ENCODE peak calls at places on chromosomes 16 and 17, in nine cellular contexts. One of them, this sample, is unnamed.

GRCh38 chr17:21218831-21219380 is 4.9 kb upstream of the TMEM11 start:
- DNase-seq in WTC11: no peak
- DNase-seq in HL-60: no peak
- DNase-seq in heart right ventricle: no peak
- DNase-seq in ascending aorta: no peak
- DNase-seq in uterus: no peak
- DNase-seq in choroid plexus epithelial cell: no peak
- DNase-seq in ovary: no peak
- DNase-seq in IMR-90: no peak
- DNase-seq in this sample: no peak

GRCh38 chr17:40937384-40937819 is at the start of gene KRT23:
- DNase-seq in heart right ventricle: no peak
- DNase-seq in WTC11: peak
- DNase-seq in IMR-90: no peak
- DNase-seq in ovary: no peak
- DNase-seq in uterus: no peak
- DNase-seq in HL-60: no peak
- DNase-seq in choroid plexus epithelial cell: no peak
- DNase-seq in ascending aorta: no peak
- DNase-seq in this sample: no peak

GRCh38 chr17:19009970-19010369 is 5.4 kb upstream of the FAM83G start:
- DNase-seq in HL-60: no peak
- DNase-seq in choroid plexus epithelial cell: no peak
- DNase-seq in heart right ventricle: no peak
- DNase-seq in uterus: no peak
- DNase-seq in ovary: no peak
- DNase-seq in WTC11: no peak
- DNase-seq in ascending aorta: no peak
- DNase-seq in IMR-90: no peak
- DNase-seq in this sample: no peak

GRCh38 chr16:10305912-10306311 is 79.9 kb upstream of the ATF7IP2 start:
- DNase-seq in WTC11: no peak
- DNase-seq in uterus: no peak
- DNase-seq in ascending aorta: no peak
- DNase-seq in choroid plexus epithelial cell: no peak
- DNase-seq in HL-60: no peak
- DNase-seq in heart right ventricle: no peak
- DNase-seq in IMR-90: no peak
- DNase-seq in ovary: no peak
- DNase-seq in this sample: no peak

GRCh38 chr16:50702725-50703124 is 9.3 kb downstream of the NOD2 start:
- DNase-seq in ovary: no peak
- DNase-seq in ascending aorta: no peak
- DNase-seq in IMR-90: no peak
- DNase-seq in heart right ventricle: no peak
- DNase-seq in WTC11: no peak
- DNase-seq in HL-60: peak
- DNase-seq in uterus: no peak
- DNase-seq in choroid plexus epithelial cell: no peak
- DNase-seq in this sample: no peak

GRCh38 chr16:78184554-78185183 is 85.2 kb downstream of the WWOX start:
- DNase-seq in choroid plexus epithelial cell: peak
- DNase-seq in uterus: no peak
- DNase-seq in HL-60: no peak
- DNase-seq in WTC11: no peak
- DNase-seq in heart right ventricle: no peak
- DNase-seq in ovary: no peak
- DNase-seq in IMR-90: peak
- DNase-seq in ascending aorta: no peak
- DNase-seq in this sample: no peak

GRCh38 chr17:17376362-17376761 is 73.2 kb downstream of the NT5M start:
- DNase-seq in uterus: no peak
- DNase-seq in ascending aorta: no peak
- DNase-seq in heart right ventricle: no peak
- DNase-seq in HL-60: no peak
- DNase-seq in choroid plexus epithelial cell: peak
- DNase-seq in IMR-90: peak
- DNase-seq in WTC11: no peak
- DNase-seq in ovary: no peak
- DNase-seq in this sample: no peak

GRCh38 chr17:16040710-16041251 is 41.2 kb downstream of the TTC19 start:
- DNase-seq in uterus: peak
- DNase-seq in ovary: peak
- DNase-seq in HL-60: no peak
- DNase-seq in heart right ventricle: no peak
- DNase-seq in WTC11: no peak
- DNase-seq in IMR-90: peak
- DNase-seq in ascending aorta: no peak
- DNase-seq in choroid plexus epithelial cell: peak
- DNase-seq in this sample: no peak

GRCh38 chr16:55828680-55829079 is 4.2 kb downstream of the CES1 start:
- DNase-seq in choroid plexus epithelial cell: no peak
- DNase-seq in ovary: no peak
- DNase-seq in HL-60: no peak
- DNase-seq in IMR-90: no peak
- DNase-seq in heart right ventricle: no peak
- DNase-seq in WTC11: no peak
- DNase-seq in ascending aorta: no peak
- DNase-seq in uterus: no peak
- DNase-seq in this sample: no peak

GRCh38 chr16:24975428-24975889 is 39.7 kb downstream of the ARHGAP17 start:
- DNase-seq in IMR-90: peak
- DNase-seq in HL-60: peak
- DNase-seq in heart right ventricle: no peak
- DNase-seq in WTC11: no peak
- DNase-seq in ovary: no peak
- DNase-seq in ascending aorta: no peak
- DNase-seq in uterus: no peak
- DNase-seq in choroid plexus epithelial cell: peak
- DNase-seq in this sample: no peak

GRCh38 chr16:3188675-3188924 is 596 bp downstream of the OR1F1 start:
- DNase-seq in choroid plexus epithelial cell: no peak
- DNase-seq in ascending aorta: no peak
- DNase-seq in heart right ventricle: no peak
- DNase-seq in HL-60: no peak
- DNase-seq in uterus: no peak
- DNase-seq in WTC11: no peak
- DNase-seq in IMR-90: no peak
- DNase-seq in ovary: no peak
- DNase-seq in this sample: no peak

GRCh38 chr17:7191571-7192270 is 12.6 kb upstream of the ASGR1 start:
- DNase-seq in heart right ventricle: no peak
- DNase-seq in IMR-90: peak
- DNase-seq in ascending aorta: no peak
- DNase-seq in uterus: peak
- DNase-seq in HL-60: peak
- DNase-seq in WTC11: peak
- DNase-seq in ovary: peak
- DNase-seq in choroid plexus epithelial cell: peak
- DNase-seq in this sample: peak

GRCh38 chr17:79655672-79656290 is 44.9 kb upstream of the RBFOX3 start:
- DNase-seq in heart right ventricle: no peak
- DNase-seq in uterus: peak
- DNase-seq in ascending aorta: no peak
- DNase-seq in HL-60: no peak
- DNase-seq in IMR-90: no peak
- DNase-seq in choroid plexus epithelial cell: no peak
- DNase-seq in WTC11: no peak
- DNase-seq in ovary: no peak
- DNase-seq in this sample: peak

GRCh38 chr16:17343028-17343427 is 127.7 kb downstream of the XYLT1 start:
- DNase-seq in ascending aorta: no peak
- DNase-seq in HL-60: peak
- DNase-seq in ovary: no peak
- DNase-seq in IMR-90: no peak
- DNase-seq in WTC11: no peak
- DNase-seq in choroid plexus epithelial cell: no peak
- DNase-seq in heart right ventricle: no peak
- DNase-seq in uterus: no peak
- DNase-seq in this sample: no peak

GRCh38 chr16:81632392-81633146 is 146.5 kb upstream of the PLCG2 start:
- DNase-seq in HL-60: peak
- DNase-seq in ovary: no peak
- DNase-seq in uterus: no peak
- DNase-seq in WTC11: no peak
- DNase-seq in choroid plexus epithelial cell: peak
- DNase-seq in heart right ventricle: no peak
- DNase-seq in ascending aorta: peak
- DNase-seq in IMR-90: peak
- DNase-seq in this sample: no peak

GRCh38 chr16:78294538-78295225 is 195.2 kb downstream of the WWOX start:
- DNase-seq in uterus: no peak
- DNase-seq in ascending aorta: no peak
- DNase-seq in ovary: no peak
- DNase-seq in heart right ventricle: no peak
- DNase-seq in IMR-90: no peak
- DNase-seq in WTC11: no peak
- DNase-seq in choroid plexus epithelial cell: no peak
- DNase-seq in HL-60: no peak
- DNase-seq in this sample: no peak

GRCh38 chr16:87963400-87963799 is 12.2 kb downstream of the BANP start:
- DNase-seq in choroid plexus epithelial cell: peak
- DNase-seq in ascending aorta: no peak
- DNase-seq in WTC11: no peak
- DNase-seq in HL-60: no peak
- DNase-seq in IMR-90: peak
- DNase-seq in uterus: no peak
- DNase-seq in heart right ventricle: no peak
- DNase-seq in ovary: no peak
- DNase-seq in this sample: no peak

DNA sequence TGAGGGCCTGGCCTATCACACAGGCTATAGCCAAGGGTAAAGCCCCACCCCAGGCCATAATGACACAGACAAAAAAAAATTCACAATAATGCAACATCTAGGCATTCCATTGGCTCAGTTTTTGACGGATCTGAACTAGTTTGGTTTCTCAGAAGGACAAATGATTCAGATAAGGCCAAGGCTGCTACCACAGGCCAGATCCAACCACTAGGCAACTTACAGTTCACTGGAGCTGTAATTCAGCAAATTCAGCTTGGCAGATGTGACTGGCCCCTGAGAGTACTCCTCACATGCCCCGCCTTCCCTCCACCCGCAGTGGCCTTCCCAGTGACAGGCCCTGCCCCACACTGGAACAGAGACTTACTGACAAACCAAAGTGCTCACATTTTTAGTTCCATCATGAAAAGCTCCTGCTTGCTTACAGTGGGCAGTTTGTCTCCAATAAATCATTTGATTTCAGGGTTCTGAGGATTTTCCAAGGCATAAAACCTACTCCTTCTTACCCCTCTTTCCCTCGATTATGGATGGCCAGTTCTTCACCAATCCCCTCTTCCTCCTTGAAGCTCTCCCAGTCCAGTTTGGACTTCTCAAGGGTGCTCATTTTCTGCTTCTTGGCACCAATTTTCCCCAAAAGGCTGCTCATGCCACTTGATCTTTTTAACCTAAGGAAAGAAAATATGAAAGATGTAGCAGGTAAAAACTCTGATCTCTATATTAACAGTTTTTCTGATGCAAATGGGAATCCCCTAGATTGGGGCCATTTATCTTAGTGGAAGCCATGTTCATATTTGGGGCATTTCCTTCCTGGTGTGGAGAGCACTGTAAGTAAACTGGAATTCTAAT is 53.3 kb upstream of the BCAR1 start:
- DNase-seq in heart right ventricle: peak
- DNase-seq in choroid plexus epithelial cell: peak
- DNase-seq in WTC11: no peak
- DNase-seq in ascending aorta: no peak
- DNase-seq in ovary: peak
- DNase-seq in IMR-90: peak
- DNase-seq in uterus: no peak
- DNase-seq in HL-60: no peak
- DNase-seq in this sample: no peak
- TF ChIP-seq CTCF in heart right ventricle: no peak
- TF ChIP-seq CTCF in choroid plexus epithelial cell: peak
- TF ChIP-seq CTCF in WTC11: no peak
- TF ChIP-seq CTCF in ascending aorta: no peak
- TF ChIP-seq CTCF in ovary: no peak
- TF ChIP-seq CTCF in IMR-90: peak
- TF ChIP-seq CTCF in uterus: no peak
- TF ChIP-seq CTCF in HL-60: no peak
- TF ChIP-seq CTCF in this sample: no peak

GRCh38 chr17:14886200-14886739 is 378.9 kb downstream of the PMP22 start:
- DNase-seq in ovary: no peak
- DNase-seq in HL-60: no peak
- DNase-seq in heart right ventricle: no peak
- DNase-seq in WTC11: no peak
- DNase-seq in IMR-90: no peak
- DNase-seq in choroid plexus epithelial cell: peak
- DNase-seq in uterus: no peak
- DNase-seq in ascending aorta: no peak
- DNase-seq in this sample: peak
- TF ChIP-seq CTCF in ovary: no peak
- TF ChIP-seq CTCF in HL-60: no peak
- TF ChIP-seq CTCF in heart right ventricle: no peak
- TF ChIP-seq CTCF in WTC11: no peak
- TF ChIP-seq CTCF in IMR-90: peak
- TF ChIP-seq CTCF in choroid plexus epithelial cell: peak
- TF ChIP-seq CTCF in uterus: no peak
- TF ChIP-seq CTCF in ascending aorta: no peak
- TF ChIP-seq CTCF in this sample: peak

DNA sequence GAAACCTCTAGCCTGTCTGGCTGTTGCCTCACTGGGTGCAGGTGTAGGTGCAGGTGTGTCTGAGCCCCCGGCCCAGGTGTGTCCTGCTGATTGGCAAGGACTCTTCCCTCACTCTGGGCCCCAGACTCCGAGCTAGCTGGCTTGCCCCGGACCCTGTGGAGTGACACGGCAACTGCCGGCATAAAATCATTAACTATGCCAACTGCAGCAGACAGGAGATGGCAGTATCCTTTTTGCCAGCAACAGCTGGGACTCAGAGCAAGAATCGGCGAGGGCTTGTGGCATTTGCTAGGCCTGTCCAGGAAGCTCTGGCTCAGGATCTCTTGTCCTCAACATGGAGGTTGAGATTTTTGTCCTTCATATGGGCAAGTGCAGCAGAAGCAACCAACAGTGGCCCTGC is 20.8 kb downstream of the CIAPIN1 start:
- DNase-seq in HL-60: no peak
- DNase-seq in ovary: no peak
- DNase-seq in WTC11: no peak
- DNase-seq in choroid plexus epithelial cell: no peak
- DNase-seq in IMR-90: no peak
- DNase-seq in ascending aorta: no peak
- DNase-seq in uterus: no peak
- DNase-seq in heart right ventricle: no peak
- DNase-seq in this sample: no peak
- TF ChIP-seq CTCF in HL-60: no peak
- TF ChIP-seq CTCF in ovary: no peak
- TF ChIP-seq CTCF in WTC11: no peak
- TF ChIP-seq CTCF in choroid plexus epithelial cell: no peak
- TF ChIP-seq CTCF in IMR-90: no peak
- TF ChIP-seq CTCF in ascending aorta: no peak
- TF ChIP-seq CTCF in uterus: no peak
- TF ChIP-seq CTCF in heart right ventricle: no peak
- TF ChIP-seq CTCF in this sample: no peak

DNA sequence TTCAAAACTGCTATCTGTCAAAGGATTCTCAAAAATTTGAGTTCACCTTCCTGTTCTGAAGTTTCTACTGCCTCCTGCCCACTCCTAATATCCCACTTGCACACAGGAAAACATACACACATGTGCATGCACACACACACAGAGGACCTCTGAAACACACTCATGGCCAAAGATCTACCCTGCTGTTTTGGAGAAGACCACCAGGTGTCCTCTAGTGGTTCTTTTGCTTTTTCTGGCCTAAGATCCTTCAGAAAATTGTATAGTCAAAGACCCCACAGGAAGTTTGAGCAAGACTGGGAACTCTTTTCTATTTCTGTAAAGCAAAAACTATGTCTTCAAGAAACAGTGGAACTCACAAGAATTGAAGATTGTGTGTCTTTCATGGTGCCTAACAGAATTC is 90.2 kb downstream of the CDH8 start:
- DNase-seq in heart right ventricle: no peak
- DNase-seq in WTC11: no peak
- DNase-seq in uterus: no peak
- DNase-seq in IMR-90: no peak
- DNase-seq in choroid plexus epithelial cell: no peak
- DNase-seq in ascending aorta: no peak
- DNase-seq in ovary: no peak
- DNase-seq in HL-60: no peak
- DNase-seq in this sample: no peak
- TF ChIP-seq CTCF in heart right ventricle: no peak
- TF ChIP-seq CTCF in WTC11: peak
- TF ChIP-seq CTCF in uterus: no peak
- TF ChIP-seq CTCF in IMR-90: no peak
- TF ChIP-seq CTCF in choroid plexus epithelial cell: no peak
- TF ChIP-seq CTCF in ascending aorta: no peak
- TF ChIP-seq CTCF in ovary: no peak
- TF ChIP-seq CTCF in HL-60: no peak
- TF ChIP-seq CTCF in this sample: no peak

This sample was measured in WERI-Rb-1.